ENCODE peak calls at places on chromosome 5, in four cellular contexts. M, H, J and V are unnamed samples. For H3K36me3 and H3K9me3, the result is how much of the 10 kb centered on the place peaks cover.

GRCh38 chr5:39177629-39177959 is 41.8 kb downstream of the FYB1 start:
- DNase-seq in M (no peak), H (no peak), J (no peak), V (no peak)

GRCh38 chr5:111122398-111122797 is 30.2 kb downstream of the WDR36 start:
- DNase-seq in M (no peak), H (no peak), J (no peak), V (no peak)

GRCh38 chr5:61631438-61631941 is 299.4 kb downstream of the ZSWIM6 start:
- DNase-seq in M (no peak), H (no peak), J (peak), V (peak)

GRCh38 chr5:138502521-138502920 is 37.2 kb downstream of the EGR1 start:
- DNase-seq in M (no peak), H (no peak), J (no peak), V (no peak)

GRCh38 chr5:127088226-127088625 is 14.9 kb upstream of the C5orf63 start:
- DNase-seq in M (no peak), H (no peak), J (peak), V (no peak)

GRCh38 chr5:60334281-60334713 is 365.7 kb downstream of the DEPDC1B start:
- DNase-seq in M (no peak), H (no peak), J (no peak), V (no peak)

GRCh38 chr5:5331838-5332237 is 90.6 kb upstream of the ICE1 start:
- DNase-seq in M (no peak), H (peak), J (no peak), V (no peak)

GRCh38 chr5:99936911-99937310 is 598.3 kb upstream of the FAM174A start:
- DNase-seq in M (no peak), H (no peak), J (no peak), V (no peak)

GRCh38 chr5:14025566-14026276 is 81.2 kb upstream of the DNAH5 start:
- DNase-seq in M (no peak), H (no peak), J (no peak), V (no peak)

GRCh38 chr5:92019376-92019990 is 636.4 kb upstream of the ARRDC3 start:
- DNase-seq in M (no peak), H (peak), J (no peak), V (no peak)

GRCh38 chr5:1011741-1012315 is 3.2 kb downstream of the NKD2 start:
- DNase-seq in M (no peak), H (no peak), J (no peak), V (no peak)

GRCh38 chr5:139745121-139745799 is 50.3 kb upstream of the PSD2 start:
- DNase-seq in M (no peak), H (peak), J (no peak), V (peak)

GRCh38 chr5:16806691-16807433 is 129.2 kb downstream of the MYO10 start:
- DNase-seq in M (no peak), H (no peak), J (no peak), V (no peak)

GRCh38 chr5:108661590-108662219 is 86.0 kb upstream of the FER start:
- DNase-seq in M (no peak), H (no peak), J (no peak), V (no peak)

GRCh38 chr5:1137567-1138444 is 25.9 kb upstream of the SLC12A7 start:
- DNase-seq in M (no peak), H (peak), J (peak), V (no peak)

GRCh38 chr5:138095100-138095907 is 11.5 kb downstream of the WNT8A start:
- DNase-seq in M (no peak), H (no peak), J (no peak), V (no peak)

GRCh38 chr5:116529615-116530014 is 45.0 kb downstream of the SEMA6A start:
- DNase-seq in M (no peak), H (no peak), J (peak), V (no peak)

GRCh38 chr5:1517838-1518237 is 5.9 kb downstream of the LPCAT1 start:
- DNase-seq in M (no peak), H (no peak), J (peak), V (peak)

GRCh38 chr5:32520995-32521394 is 64.4 kb upstream of the SUB1 start:
- DNase-seq in M (no peak), H (no peak), J (no peak), V (no peak)

GRCh38 chr5:41418220-41419031 is 92.0 kb downstream of the PLCXD3 start:
- DNase-seq in M (no peak), H (no peak), J (no peak), V (no peak)

GRCh38 chr5:140361901-140362300 is 1.9 kb downstream of the SLC4A9 start:
- DNase-seq in M (no peak), H (no peak), J (no peak), V (no peak)

GRCh38 chr5:107486489-107486888 is 184.2 kb downstream of the EFNA5 start:
- DNase-seq in M (no peak), H (no peak), J (no peak), V (no peak)

GRCh38 chr5:137604348-137605095 is 105.4 kb upstream of the SPOCK1 start:
- DNase-seq in M (no peak), H (no peak), J (no peak), V (no peak)

GRCh38 chr5:84379749-84380148 is 4.9 kb downstream of the EDIL3 start:
- DNase-seq in M (no peak), H (no peak), J (no peak), V (no peak)

GRCh38 chr5:111942661-111943401 is 185.8 kb upstream of the NREP start:
- DNase-seq in M (no peak), H (no peak), J (no peak), V (no peak)

GRCh38 chr5:72281764-72282499 is 38.1 kb downstream of the MRPS27 start:
- DNase-seq in M (no peak), H (peak), J (no peak), V (no peak)

GRCh38 chr5:177269976-177270375 is 33.5 kb downstream of the RAB24 start:
- DNase-seq in M (no peak), H (no peak), J (no peak), V (no peak)
- H3K36me3 ChIP-seq in M (under half), H (under half), J (under half), V (half or more)

DNA sequence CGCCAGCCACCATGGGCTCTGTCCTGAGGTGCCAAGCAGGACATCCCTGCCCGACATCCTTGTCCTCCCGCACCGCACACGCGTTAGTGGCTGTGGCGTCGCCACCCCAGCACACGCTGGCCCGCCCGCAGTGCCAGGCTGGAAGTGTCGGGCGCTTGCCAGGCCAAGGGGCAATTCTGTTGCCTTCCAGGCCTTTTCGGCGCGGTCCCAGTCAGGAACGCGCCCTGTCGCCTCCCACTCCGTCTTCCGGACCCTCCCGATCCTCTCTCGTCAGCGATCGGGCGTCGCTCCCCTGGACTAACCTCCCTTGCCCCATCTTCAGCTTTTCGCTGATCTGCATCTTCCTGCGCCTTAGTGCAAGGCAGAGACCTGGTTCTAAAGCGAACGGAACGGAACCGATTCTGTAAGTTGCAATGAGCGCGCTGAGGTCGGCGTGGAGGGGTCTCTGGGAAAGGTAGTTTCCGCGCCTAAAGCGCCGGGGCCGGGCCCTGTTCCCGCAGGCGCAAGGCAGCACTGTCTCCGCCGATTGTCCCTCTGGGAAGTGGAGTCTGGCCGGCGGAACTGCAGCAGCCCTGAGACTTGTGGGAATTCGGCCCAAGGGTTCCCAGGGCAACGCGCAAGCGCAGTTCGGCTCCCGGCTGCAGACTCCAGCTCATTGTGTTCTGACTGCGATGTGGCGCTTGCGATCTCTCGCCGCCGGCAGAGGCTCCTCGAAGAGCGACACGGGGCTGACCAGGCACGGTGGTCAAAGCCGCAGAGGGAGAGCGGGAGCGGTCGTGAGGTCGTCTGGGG is at the start of gene ZNF454:
- DNase-seq in M (peak), H (peak), J (peak), V (peak)
- H3K9me3 ChIP-seq in M (half or more), H (under half), J (under half), V (under half)

GRCh38 chr5:66041612-66042011 is 102.5 kb upstream of the SREK1 start:
- DNase-seq in M (no peak), H (no peak), J (no peak), V (no peak)

DNA sequence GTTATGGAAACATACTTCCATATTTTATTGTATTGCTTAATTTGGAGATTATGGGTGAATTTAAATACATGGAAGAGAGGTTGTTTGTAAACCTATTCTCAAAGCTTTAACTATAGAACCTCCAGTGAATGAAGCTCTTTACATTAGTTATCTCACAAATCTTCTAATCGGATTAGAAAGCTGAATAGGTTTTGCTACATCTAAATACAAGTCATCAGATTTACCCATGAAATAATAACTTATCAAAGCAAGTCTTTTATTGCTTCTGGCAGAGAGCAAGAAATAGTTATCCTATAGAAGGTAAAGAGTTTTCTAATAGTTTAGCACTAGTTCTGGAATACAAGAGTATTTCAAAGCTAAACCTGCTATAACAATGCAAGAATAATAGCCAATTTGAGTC is 104.4 kb upstream of the SREK1 start:
- DNase-seq in M (no peak), H (peak), J (no peak), V (no peak)
- H3K36me3 ChIP-seq in M (under half), H (under half), J (under half), V (under half)

GRCh38 chr5:131863700-131864099 is 66.9 kb upstream of the FNIP1 start:
- DNase-seq in M (no peak), H (no peak), J (no peak), V (no peak)
- H3K9me3 ChIP-seq in M (under half), H (under half), J (under half), V (under half)

GRCh38 chr5:73900566-73900965 is 274.6 kb downstream of the ARHGEF28 start:
- DNase-seq in M (no peak), H (no peak), J (no peak), V (no peak)

GRCh38 chr5:73899055-73899454 is 273.1 kb downstream of the ARHGEF28 start:
- DNase-seq in M (no peak), H (no peak), J (no peak), V (peak)

GRCh38 chr5:73901045-73901444 is 275.0 kb downstream of the ARHGEF28 start:
- DNase-seq in M (no peak), H (peak), J (peak), V (peak)

GRCh38 chr5:73901455-73901854 is 275.5 kb downstream of the ARHGEF28 start:
- DNase-seq in M (no peak), H (no peak), J (peak), V (no peak)

DNA sequence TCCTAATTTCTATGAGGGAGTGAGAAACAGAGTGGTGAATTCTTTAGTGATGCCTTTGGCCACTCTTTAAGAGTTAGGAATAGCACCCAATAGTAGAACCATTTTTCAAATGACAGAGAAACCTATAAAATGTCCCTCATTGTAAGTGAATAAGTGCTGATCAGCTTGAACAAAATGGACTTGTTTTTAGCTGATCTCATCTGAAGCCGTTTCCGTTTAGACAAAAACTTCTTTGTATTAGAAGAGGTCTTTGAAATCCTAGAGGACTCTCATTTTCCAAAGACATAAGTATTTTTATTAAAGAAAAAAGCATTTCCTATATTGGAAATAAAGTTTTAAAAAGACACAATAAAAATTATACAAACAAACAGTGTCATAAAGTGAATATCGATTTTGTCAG is 273.9 kb downstream of the ARHGEF28 start:
- DNase-seq in M (no peak), H (no peak), J (no peak), V (no peak)
- H3K36me3 ChIP-seq in M (under half), H (under half), J (under half), V (under half)